ENCODE peak calls at places on chromosomes 6 and 20, in ten cellular contexts. D is Kasumi-1, O is epithelial cell of esophagus, Q is cardiac fibroblast, R is dermis microvascular lymphatic vessel endothelial cell, X is astrocyte of the spinal cord, S is brain microvascular endothelial cell, M is memory B cell, T is psoas muscle, L is caudate nucleus. U is an unnamed sample.

GRCh38 chr20:31260326-31260932 is 3.0 kb downstream of the DEFB115 start:
- DNase-seq in D (peak; percentile 72), O (peak; percentile 23), Q (peak; percentile 18), R (no peak), X (no peak), S (no peak), M (no peak), T (no peak), L (no peak), U (no peak)

GRCh38 chr6:90222724-90223198 is 73.9 kb downstream of the BACH2 start:
- DNase-seq in D (no peak), O (peak; percentile 93), Q (peak; percentile 22), R (no peak), X (no peak), S (no peak), M (no peak), T (no peak), L (no peak), U (no peak)

GRCh38 chr6:108161724-108162282 is 4.0 kb upstream of the NR2E1 start:
- DNase-seq in D (no peak), O (no peak), Q (no peak), R (no peak), X (no peak), S (no peak), M (no peak), T (no peak), L (no peak), U (no peak)

GRCh38 chr20:31690124-31690666 is 32.5 kb downstream of the BCL2L1 start:
- DNase-seq in D (no peak), O (no peak), Q (no peak), R (no peak), X (no peak), S (no peak), M (no peak), T (no peak), L (no peak), U (no peak)

GRCh38 chr6:152441892-152442291 is 195.3 kb downstream of the SYNE1 start:
- DNase-seq in D (no peak), O (no peak), Q (no peak), R (no peak), X (no peak), S (no peak), M (no peak), T (no peak), L (no peak), U (no peak)

GRCh38 chr6:157561037-157561790 is 180.2 kb downstream of the ZDHHC14 start:
- DNase-seq in D (no peak), O (no peak), Q (no peak), R (no peak), X (no peak), S (no peak), M (no peak), T (no peak), L (no peak), U (no peak)

GRCh38 chr20:7939663-7940062 is 595 bp downstream of the HAO1 start:
- DNase-seq in D (no peak), O (no peak), Q (no peak), R (peak; percentile 6), X (no peak), S (no peak), M (no peak), T (no peak), L (no peak), U (no peak)

GRCh38 chr6:56851104-56851503 is 103.8 kb upstream of the BEND6 start:
- DNase-seq in D (no peak), O (peak; percentile 47), Q (peak; percentile 67), R (no peak), X (peak; percentile 62), S (peak; percentile 33), M (no peak), T (no peak), L (no peak), U (no peak)

GRCh38 chr20:48933017-48933766 is 11.7 kb downstream of the ARFGEF2 start:
- DNase-seq in D (no peak), O (no peak), Q (no peak), R (no peak), X (no peak), S (no peak), M (no peak), T (no peak), L (no peak), U (no peak)

GRCh38 chr6:163415620-163416379 is 1.3 kb downstream of the QKI start:
- DNase-seq in D (peak; percentile 69), O (peak; percentile 70), Q (peak; percentile 72), R (no peak), X (peak; percentile 73), S (peak; percentile 45), M (peak; percentile 49), T (peak; percentile 52), L (no peak), U (no peak)

GRCh38 chr20:19137641-19138040 is 74.8 kb upstream of the SLC24A3 start:
- DNase-seq in D (no peak), O (no peak), Q (no peak), R (no peak), X (no peak), S (no peak), M (no peak), T (no peak), L (no peak), U (no peak)

GRCh38 chr6:4319992-4320683 is 184.8 kb upstream of the ECI2 start:
- DNase-seq in D (peak; percentile 76), O (peak; percentile 78), Q (peak; percentile 63), R (peak; percentile 40), X (peak; percentile 36), S (peak; percentile 53), M (no peak), T (no peak), L (no peak), U (no peak)

GRCh38 chr6:153602387-153602786 is 436.7 kb upstream of the OPRM1 start:
- DNase-seq in D (no peak), O (no peak), Q (no peak), R (no peak), X (no peak), S (no peak), M (no peak), T (no peak), L (no peak), U (no peak)

GRCh38 chr6:56021943-56022342 is 146.6 kb upstream of the BMP5 start:
- DNase-seq in D (no peak), O (peak; percentile 23), Q (no peak), R (no peak), X (no peak), S (no peak), M (no peak), T (no peak), L (no peak), U (no peak)

GRCh38 chr6:31901415-31901952 is 402 bp downstream of the ZBTB12 start:
- DNase-seq in D (peak; percentile 18), O (peak; percentile 38), Q (peak; percentile 45), R (no peak), X (peak; percentile 37), S (peak; percentile 18), M (peak; percentile 67), T (peak; percentile 70), L (peak; percentile 73), U (no peak)

GRCh38 chr6:75207211-75207984 is 1.5 kb upstream of the COL12A1 start:
- DNase-seq in D (no peak), O (no peak), Q (peak; percentile 24), R (no peak), X (peak; percentile 56), S (no peak), M (no peak), T (peak; percentile 20), L (no peak), U (no peak)

GRCh38 chr6:33314943-33315752 is 1.3 kb upstream of the TAPBP start:
- DNase-seq in D (no peak), O (peak; percentile 56), Q (peak; percentile 24), R (no peak), X (peak; percentile 3), S (no peak), M (peak; percentile 59), T (peak; percentile 52), L (no peak), U (no peak)

GRCh38 chr20:44621325-44621724 is 30.2 kb downstream of the ADA start:
- DNase-seq in D (no peak), O (no peak), Q (no peak), R (no peak), X (no peak), S (no peak), M (no peak), T (no peak), L (no peak), U (no peak)

GRCh38 chr6:894274-894673 is 201.3 kb upstream of the EXOC2 start:
- DNase-seq in D (no peak), O (no peak), Q (no peak), R (no peak), X (no peak), S (no peak), M (no peak), T (no peak), L (no peak), U (no peak)

GRCh38 chr6:42100029-42100901 is 42.2 kb downstream of the C6orf132 start:
- DNase-seq in D (no peak), O (peak; percentile 63), Q (peak; percentile 80), R (no peak), X (peak; percentile 56), S (peak; percentile 64), M (no peak), T (no peak), L (no peak), U (no peak)

GRCh38 chr6:1917628-1918371 is 308.1 kb downstream of the FOXC1 start:
- DNase-seq in D (peak; percentile 6), O (peak; percentile 94), Q (peak; percentile 89), R (peak; percentile 36), X (peak; percentile 78), S (peak; percentile 78), M (no peak), T (no peak), L (no peak), U (no peak)

GRCh38 chr20:33441142-33441955 is 2.2 kb downstream of the SNTA1 start:
- DNase-seq in D (no peak), O (no peak), Q (no peak), R (no peak), X (no peak), S (no peak), M (no peak), T (no peak), L (no peak), U (no peak)

GRCh38 chr6:28353981-28354676 is 4.4 kb downstream of the ZKSCAN3 start:
- DNase-seq in D (no peak), O (peak; percentile 89), Q (peak; percentile 92), R (peak; percentile 75), X (peak; percentile 24), S (peak; percentile 38), M (no peak), T (peak; percentile 63), L (no peak), U (no peak)

GRCh38 chr6:70599187-70599586 is 32.5 kb downstream of the SDHAF4 start:
- DNase-seq in D (no peak), O (no peak), Q (no peak), R (no peak), X (no peak), S (no peak), M (no peak), T (no peak), L (no peak), U (no peak)

GRCh38 chr6:35216832-35217811 is 3.4 kb downstream of the SCUBE3 start:
- DNase-seq in D (no peak), O (no peak), Q (no peak), R (no peak), X (no peak), S (no peak), M (no peak), T (no peak), L (no peak), U (no peak)

GRCh38 chr20:4601630-4602296 is 119.9 kb upstream of the PRND start:
- DNase-seq in D (no peak), O (peak; percentile 61), Q (no peak), R (no peak), X (peak; percentile 45), S (no peak), M (no peak), T (no peak), L (peak; percentile 73), U (no peak)

GRCh38 chr6:155212616-155213380 is 51.0 kb upstream of the CLDN20 start:
- DNase-seq in D (no peak), O (peak; percentile 14), Q (no peak), R (no peak), X (no peak), S (no peak), M (no peak), T (no peak), L (no peak), U (no peak)

GRCh38 chr6:107769053-107769658 is 55.0 kb downstream of the SCML4 start:
- DNase-seq in D (no peak), O (peak; percentile 56), Q (no peak), R (no peak), X (no peak), S (no peak), M (no peak), T (no peak), L (no peak), U (no peak)